ENCODE peak calls at places on chromosomes 1 and 21, in four cellular contexts. X, V, K and S are unnamed samples.

GRCh38 chr21:40191616-40192015 is 324.4 kb downstream of the PCP4 start:
- DNase-seq in V (no peak), K (no peak), X (no peak), S (no peak)

GRCh38 chr1:209926045-209926444 is 12.0 kb upstream of the SYT14 start:
- DNase-seq in V (no peak), K (no peak), X (peak), S (no peak)

GRCh38 chr21:36627242-36627641 is 71.7 kb upstream of the SIM2 start:
- DNase-seq in K (no peak), V (no peak), X (peak), S (no peak)

GRCh38 chr1:209769956-209770355 is 14.1 kb downstream of the TRAF3IP3 start:
- DNase-seq in K (no peak), V (no peak), X (peak), S (no peak)

GRCh38 chr1:26450906-26451305 is 18.8 kb downstream of the DHDDS start:
- DNase-seq in V (no peak), K (peak), X (no peak), S (no peak)

GRCh38 chr1:3443759-3444697 is 10.4 kb upstream of the ARHGEF16 start:
- DNase-seq in X (no peak), K (no peak), V (no peak), S (no peak)

GRCh38 chr1:113928129-113928949 is 785 bp upstream of the HIPK1 start:
- DNase-seq in V (peak), X (peak), K (no peak), S (no peak)

GRCh38 chr1:55362558-55362957 is 147.4 kb upstream of the USP24 start:
- DNase-seq in X (peak), V (no peak), K (no peak), S (no peak)

GRCh38 chr1:230574502-230574901 is 67.8 kb upstream of the COG2 start:
- DNase-seq in K (no peak), X (no peak), V (no peak), S (no peak)

GRCh38 chr1:14655386-14655785 is 56.9 kb downstream of the KAZN start:
- DNase-seq in K (no peak), X (no peak), V (no peak), S (no peak)

GRCh38 chr1:244963231-244963826 is 99.0 kb upstream of the HNRNPU start:
- DNase-seq in V (no peak), K (no peak), X (peak), S (no peak)

DNA sequence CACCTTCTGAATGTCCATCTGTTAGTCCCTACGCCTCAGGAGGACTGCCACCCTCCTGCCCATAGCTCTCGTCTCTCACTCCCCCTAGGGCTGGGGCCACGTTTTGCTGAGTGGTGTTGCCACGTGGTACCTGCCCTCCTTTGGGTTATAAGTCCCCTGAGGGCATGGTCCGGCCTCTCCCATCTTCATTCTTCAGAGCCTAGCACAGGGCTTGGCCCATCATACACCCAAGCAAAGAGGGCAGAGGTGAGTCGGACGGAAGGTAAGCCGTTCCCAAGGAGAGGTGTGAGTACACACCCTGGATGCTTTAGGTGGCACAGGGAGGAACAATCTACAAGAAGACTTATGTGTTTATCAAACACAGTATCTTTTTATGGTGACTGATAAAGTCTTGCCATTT is 10.9 kb downstream of the PADI2 start:
- DNase-seq in V (no peak), X (no peak), K (no peak), S (no peak)
- TF ChIP-seq CTCF in V (no peak), X (no peak), K (no peak), S (no peak)

GRCh38 chr1:38507563-38507962 is 352.0 kb downstream of the RRAGC start:
- DNase-seq in X (no peak), K (no peak), V (no peak), S (no peak)

GRCh38 chr1:38500352-38500751 is 359.2 kb downstream of the RRAGC start:
- DNase-seq in X (no peak), V (no peak), K (no peak), S (no peak)

GRCh38 chr1:38500891-38501290 is 358.7 kb downstream of the RRAGC start:
- DNase-seq in X (no peak), K (no peak), V (no peak), S (no peak)

GRCh38 chr1:38505950-38506349 is 353.6 kb downstream of the RRAGC start:
- DNase-seq in X (no peak), V (no peak), K (no peak), S (no peak)

DNA sequence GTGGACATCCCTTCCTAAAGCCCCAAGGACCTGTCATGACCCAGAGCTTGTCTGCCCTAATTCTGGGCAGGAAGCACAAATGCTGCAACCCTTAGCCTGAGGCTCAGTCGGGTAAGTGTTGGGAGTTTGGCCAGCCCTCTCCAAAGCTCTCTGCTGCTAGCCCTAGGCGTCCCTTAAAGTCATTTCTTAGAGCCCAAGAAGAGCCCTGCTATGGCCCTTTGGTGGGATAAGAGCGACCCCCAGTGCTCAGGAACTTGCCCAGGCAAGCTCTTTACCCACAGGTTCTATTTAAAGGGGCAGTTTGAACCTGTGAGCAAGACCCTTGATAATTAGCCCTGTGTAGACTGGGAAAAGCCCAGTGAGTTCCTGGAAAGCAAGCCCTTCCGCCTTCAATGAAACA is 356.8 kb downstream of the RRAGC start:
- DNase-seq in K (no peak), X (no peak), V (peak), S (no peak)
- TF ChIP-seq CTCF in K (no peak), X (no peak), V (peak), S (no peak)

GRCh38 chr1:182851825-182852224 is 12.7 kb downstream of the DHX9 start:
- DNase-seq in V (no peak), K (no peak), X (no peak), S (no peak)
- TF ChIP-seq CTCF in V (no peak), K (no peak), X (no peak), S (no peak)

DNA sequence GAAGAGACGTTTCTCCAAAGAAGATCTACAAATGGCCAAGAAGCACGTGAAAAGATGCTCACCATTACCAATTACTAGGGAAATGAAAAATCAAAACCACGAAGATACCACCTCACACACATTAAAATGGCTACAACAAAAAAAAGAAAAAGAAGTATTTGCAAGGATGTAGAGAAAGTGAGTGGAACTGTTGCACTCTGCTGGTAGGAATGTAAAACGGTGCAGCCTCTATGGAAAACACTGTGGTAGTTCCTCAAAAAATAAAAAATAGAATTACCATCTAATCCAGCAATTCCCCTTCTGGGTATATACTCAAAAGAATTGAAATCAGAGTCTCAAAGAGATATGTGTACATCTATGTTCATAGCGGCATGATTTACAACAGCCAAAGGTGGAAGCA is 115.4 kb upstream of the EDN2 start:
- DNase-seq in K (no peak), V (no peak), X (peak), S (no peak)
- TF ChIP-seq CTCF in K (peak), V (no peak), X (peak), S (no peak)